ENCODE peak calls at places on chromosome 16, in four cellular contexts. B, X, Q and G are unnamed samples.

GRCh38 chr16:54957403-54957802 is 26.7 kb downstream of the IRX5 start:
- DNase-seq in B (no peak), X (no peak), Q (peak; percentile 37), G (peak; percentile 38)

GRCh38 chr16:86753399-86753798 is 175.1 kb downstream of the FOXL1 start:
- DNase-seq in B (no peak), X (no peak), Q (no peak), G (no peak)

GRCh38 chr16:12078405-12079245 is 102.1 kb downstream of the SNX29 start:
- DNase-seq in B (no peak), X (peak; percentile 68), Q (no peak), G (no peak)

GRCh38 chr16:72935896-72936295 is 112.0 kb downstream of the ZFHX3 start:
- DNase-seq in B (no peak), X (no peak), Q (no peak), G (no peak)

GRCh38 chr16:26645629-26646028 is 421.1 kb upstream of the C16orf82 start:
- DNase-seq in B (no peak), X (no peak), Q (peak; percentile 33), G (no peak)

GRCh38 chr16:31215287-31216115 is 1.4 kb downstream of the PYDC1 start:
- DNase-seq in B (no peak), X (peak; percentile 86), Q (peak; percentile 67), G (peak; percentile 57)

GRCh38 chr16:81713796-81714195 is 65.3 kb upstream of the PLCG2 start:
- DNase-seq in B (no peak), X (no peak), Q (no peak), G (no peak)

GRCh38 chr16:57807968-57808528 is 5.8 kb upstream of the KIFC3 start:
- DNase-seq in B (no peak), X (peak; percentile 98), Q (peak; percentile 94), G (peak; percentile 94)

GRCh38 chr16:16092925-16093624 is 130.2 kb downstream of the ABCC6 start:
- DNase-seq in B (no peak), X (no peak), Q (peak; percentile 60), G (no peak)

DNA sequence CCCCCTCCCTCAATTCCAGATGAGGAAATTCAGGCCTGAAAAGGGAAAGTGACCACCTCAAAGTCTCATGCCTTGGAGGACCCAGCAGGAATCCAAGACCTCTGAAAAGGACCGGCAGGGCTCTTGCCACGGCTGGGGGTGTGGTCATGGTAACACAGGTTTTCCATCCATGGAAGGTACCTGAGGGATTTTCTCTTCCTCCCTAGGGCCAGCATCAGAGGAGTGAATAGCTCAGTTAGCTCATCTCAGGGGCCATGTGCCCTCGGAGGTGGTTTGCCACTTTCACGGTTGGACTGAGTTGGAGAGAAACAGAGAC is 1.3 kb downstream of the CIITA start:
- DNase-seq in B (no peak), X (no peak), Q (no peak), G (no peak)
- H3K4me3 ChIP-seq in B (peak overlapping the region; percentile 43), X (peak overlapping the region; percentile 49), Q (no peak overlapping the region), G (peak overlapping the region; percentile 66)

GRCh38 chr16:8714143-8714542 is 39.7 kb downstream of the ABAT start:
- DNase-seq in B (no peak), X (no peak), Q (no peak), G (no peak)
- TF ChIP-seq CTCF in B (no peak), X (no peak), Q (no peak), G (no peak)

GRCh38 chr16:88941933-88942909 is 34.8 kb downstream of the CBFA2T3 start:
- DNase-seq in B (no peak), X (no peak), Q (peak; percentile 15), G (no peak)
- H3K4me3 ChIP-seq in B (no peak overlapping the region), X (no peak overlapping the region), Q (no peak overlapping the region), G (no peak overlapping the region)

DNA sequence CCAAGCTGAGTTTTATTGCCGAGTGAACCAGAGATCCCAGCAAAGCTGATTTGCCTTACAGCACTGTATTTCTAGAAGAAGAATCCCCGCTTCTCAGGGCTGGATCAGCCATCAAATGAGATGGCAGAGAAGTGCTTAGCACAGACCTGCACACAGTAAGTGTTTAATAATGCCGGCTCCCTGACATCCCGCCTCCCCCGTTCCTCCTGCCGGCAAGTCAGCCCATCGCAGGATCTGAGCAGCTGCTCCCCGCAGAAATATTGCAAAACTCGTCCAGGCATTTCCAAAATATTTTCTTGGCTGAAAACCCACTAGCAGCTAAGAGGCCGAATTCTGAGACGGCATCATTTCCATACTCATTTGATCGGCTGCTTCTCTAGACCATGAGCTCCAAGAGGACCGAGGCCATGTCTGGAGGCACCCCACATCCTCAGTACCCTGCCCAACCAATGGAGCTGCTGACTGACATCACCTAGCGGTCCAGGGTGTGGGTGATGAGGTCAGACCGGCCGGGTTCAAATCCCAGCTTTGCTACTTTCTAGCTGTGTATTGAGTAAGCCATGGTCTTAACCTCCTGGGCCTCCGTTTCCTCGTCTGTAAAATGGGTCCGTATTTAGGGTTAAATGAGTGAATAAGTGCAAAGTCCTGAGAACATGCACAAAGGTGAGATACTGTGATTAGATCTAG is 251.5 kb downstream of the KATNIP start:
- DNase-seq in B (no peak), X (no peak), Q (no peak), G (no peak)
- TF ChIP-seq CTCF in B (no peak), X (no peak), Q (no peak), G (no peak)

DNA sequence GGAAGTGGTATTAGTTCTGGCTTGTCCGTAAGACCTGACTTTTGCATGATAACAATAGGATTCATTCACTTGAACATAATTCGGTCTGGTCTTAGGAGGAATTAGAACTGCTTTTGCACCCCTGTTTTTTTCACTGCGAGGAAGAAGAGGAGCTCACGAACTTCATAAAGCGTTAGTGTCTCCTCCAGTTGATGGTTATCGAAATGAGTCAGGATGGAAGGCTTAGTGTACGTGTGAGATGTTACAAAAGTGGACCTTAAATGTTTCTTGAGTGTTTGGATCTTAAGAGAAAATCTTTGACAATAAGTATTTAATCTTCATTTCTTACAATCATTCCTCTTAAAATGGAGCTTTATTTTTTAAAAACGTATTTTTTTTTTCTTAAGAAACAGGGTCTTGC is 52.8 kb downstream of the USP10 start:
- DNase-seq in B (no peak), X (no peak), Q (no peak), G (no peak)
- H3K4me3 ChIP-seq in B (no peak overlapping the region), X (no peak overlapping the region), Q (no peak overlapping the region), G (no peak overlapping the region)

GRCh38 chr16:67942200-67942509 is 1.8 kb downstream of the LCAT start:
- DNase-seq in B (no peak), X (no peak), Q (peak; percentile 54), G (peak; percentile 27)
- TF ChIP-seq CTCF in B (peak; percentile 36), X (peak; percentile 18), Q (peak; percentile 77), G (peak; percentile 65)

DNA sequence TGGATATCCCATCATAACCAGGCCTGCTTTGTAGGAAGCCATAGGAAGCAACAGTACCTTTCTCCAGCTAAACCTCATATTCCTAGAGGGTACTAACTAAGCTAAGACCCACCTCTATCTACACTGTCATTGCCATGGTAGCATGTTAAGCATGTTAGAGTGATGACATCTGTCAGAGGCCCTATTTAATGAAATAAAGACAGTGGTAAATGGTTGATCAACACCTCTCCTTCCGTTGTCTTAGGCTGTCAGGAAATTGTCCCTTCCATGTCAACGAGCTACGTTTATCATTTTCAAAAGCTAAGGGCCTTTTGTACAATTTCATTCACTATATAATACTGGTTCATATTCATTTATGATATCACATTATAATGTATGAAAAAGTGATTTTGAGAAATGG is 251.1 kb upstream of the PSMD7 start:
- DNase-seq in B (no peak), X (no peak), Q (no peak), G (no peak)
- H3K4me3 ChIP-seq in B (no peak overlapping the region), X (no peak overlapping the region), Q (no peak overlapping the region), G (no peak overlapping the region)

GRCh38 chr16:67284699-67285646 is 5.6 kb downstream of the PLEKHG4 start:
- DNase-seq in B (no peak), X (no peak), Q (peak; percentile 38), G (peak; percentile 54)
- TF ChIP-seq CTCF in B (no peak), X (no peak), Q (peak; percentile 67), G (peak; percentile 60)

GRCh38 chr16:84728853-84729424 is 29.1 kb downstream of the USP10 start:
- DNase-seq in B (no peak), X (no peak), Q (no peak), G (no peak)

GRCh38 chr16:84730406-84731106 is 30.8 kb downstream of the USP10 start:
- DNase-seq in B (no peak), X (no peak), Q (peak; percentile 97), G (peak; percentile 87)

GRCh38 chr16:84732674-84733352 is 33.0 kb downstream of the USP10 start:
- DNase-seq in B (no peak), X (no peak), Q (no peak), G (peak; percentile 63)

GRCh38 chr16:84726670-84727467 is 27.1 kb downstream of the USP10 start:
- DNase-seq in B (no peak), X (no peak), Q (no peak), G (no peak)

GRCh38 chr16:84729716-84730320 is 30.0 kb downstream of the USP10 start:
- DNase-seq in B (no peak), X (no peak), Q (peak; percentile 50), G (peak; percentile 37)
- H3K4me3 ChIP-seq in B (no peak overlapping the region), X (no peak overlapping the region), Q (peak overlapping the region; percentile 19), G (peak overlapping the region; percentile 56)